ENCODE peak calls at places on chromosomes 13 and 19, in four cellular contexts. M is gastrocnemius medialis, G is stomach, T is breast epithelium. S is an unnamed sample. For H3K9me3 and H3K4me1, the result is how much of the 10 kb centered on the place peaks cover.

GRCh38 chr19:29510701-29511265 is 15.0 kb upstream of the VSTM2B start:
- DNase-seq in T (no peak), G (no peak), M (no peak), S (no peak)

GRCh38 chr13:39768962-39769361 is 113.5 kb downstream of the COG6 start:
- DNase-seq in M (no peak), T (no peak), G (no peak), S (no peak)

GRCh38 chr19:3969435-3970312 is 1.2 kb downstream of the DAPK3 start:
- DNase-seq in T (no peak), M (peak), G (peak), S (no peak)

GRCh38 chr19:55080915-55081772 is 5.5 kb downstream of the EPS8L1 start:
- DNase-seq in M (peak), T (peak), G (peak), S (peak)

GRCh38 chr13:23609414-23610186 is 39.4 kb downstream of the TNFRSF19 start:
- DNase-seq in G (no peak), M (peak), T (no peak), S (peak)

GRCh38 chr19:51994048-51994644 is 7.5 kb upstream of the ZNF350 start:
- DNase-seq in G (no peak), T (no peak), M (no peak), S (no peak)

GRCh38 chr13:72657379-72657778 is 70.0 kb downstream of the MZT1 start:
- DNase-seq in M (no peak), T (no peak), G (no peak), S (no peak)

GRCh38 chr19:54009440-54009839 is 18.0 kb downstream of the CACNG6 start:
- DNase-seq in M (no peak), G (no peak), T (no peak), S (no peak)

GRCh38 chr19:14775855-14776254 is 2.5 kb downstream of the ADGRE2 start:
- DNase-seq in T (peak), G (peak), M (no peak), S (no peak)

GRCh38 chr19:57687363-57688010 is 5.7 kb downstream of the ZNF551 start:
- DNase-seq in G (no peak), M (no peak), T (no peak), S (no peak)

GRCh38 chr19:57682226-57682766 is 519 bp downstream of the ZNF551 start:
- DNase-seq in G (no peak), M (no peak), T (no peak), S (no peak)

GRCh38 chr19:57688011-57688763 is 6.4 kb downstream of the ZNF551 start:
- DNase-seq in M (no peak), G (no peak), T (no peak), S (no peak)

GRCh38 chr19:57689750-57690149 is 8.0 kb downstream of the ZNF551 start:
- DNase-seq in G (no peak), M (no peak), T (peak), S (no peak)

GRCh38 chr19:57686727-57687126 is 5.0 kb downstream of the ZNF551 start:
- DNase-seq in T (no peak), G (no peak), M (no peak), S (no peak)
- H3K9me3 ChIP-seq in T (half or more), G (half or more), M (under half), S (under half)

DNA sequence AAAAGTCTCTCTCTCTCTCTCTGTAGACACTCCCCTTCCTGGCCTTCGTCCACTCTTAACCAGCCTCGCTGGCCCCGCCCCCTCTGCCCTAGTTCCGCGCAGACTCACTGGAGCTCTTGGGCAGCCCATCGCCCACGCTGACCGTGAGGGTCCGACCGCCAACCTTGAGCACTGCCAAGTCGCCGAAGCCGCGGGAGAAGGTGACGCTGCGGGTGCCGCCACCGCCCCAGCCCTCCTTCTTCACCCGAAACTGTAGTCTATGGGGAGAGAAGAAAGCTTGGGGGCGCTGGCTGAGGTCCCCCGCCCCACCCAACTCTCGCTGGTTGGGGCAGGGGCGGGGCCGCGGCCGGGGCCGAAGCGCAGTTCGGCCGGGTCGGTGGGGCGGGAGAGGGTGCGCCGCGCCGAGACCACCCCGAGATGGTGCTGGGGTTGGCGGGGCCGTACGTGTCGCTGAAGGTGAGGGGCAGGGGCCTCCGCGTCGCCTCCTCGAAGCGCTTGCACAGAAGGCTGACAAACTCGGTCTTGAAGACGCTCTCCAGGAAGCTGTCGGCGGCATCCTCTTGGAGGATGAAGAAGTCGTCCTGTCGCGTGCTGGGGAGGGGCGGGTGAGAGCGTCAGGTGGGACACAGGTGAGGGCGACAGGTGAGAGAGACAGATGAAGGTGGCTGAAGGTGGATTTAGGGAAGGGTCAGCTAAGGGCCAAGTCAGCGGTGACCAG is 12.5 kb upstream of the ZNF414 start:
- DNase-seq in M (peak), T (peak), G (peak), S (peak)
- H3K27ac ChIP-seq in M (peak), T (peak), G (peak), S (peak)

GRCh38 chr19:45782162-45782623 is at the start of gene DMPK:
- DNase-seq in M (peak), T (no peak), G (no peak), S (no peak)
- H3K4me1 ChIP-seq in M (under half), T (under half), G (half or more), S (under half)

DNA sequence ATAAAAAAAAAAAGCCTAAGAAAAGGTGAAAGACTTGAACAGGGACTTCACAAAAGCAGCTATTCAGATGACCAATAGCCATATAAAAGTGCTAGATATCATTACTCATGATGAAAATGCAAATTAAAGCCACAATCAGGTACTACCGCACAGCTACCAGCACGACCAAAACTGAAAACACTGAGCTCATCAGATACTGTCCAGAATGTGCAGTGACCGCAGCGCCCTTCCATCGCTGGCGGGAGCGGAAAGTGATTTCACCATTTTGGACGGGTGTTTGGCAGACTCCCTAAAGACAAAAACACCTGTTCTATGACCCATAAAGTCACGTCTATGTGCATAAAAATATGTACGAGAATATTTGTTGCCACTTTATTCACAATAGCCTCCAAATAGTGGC is 60.7 kb downstream of the SLC6A16 start:
- DNase-seq in G (no peak), T (no peak), M (no peak), S (no peak)
- H3K9me3 ChIP-seq in G (under half), T (under half), M (under half), S (under half)

DNA sequence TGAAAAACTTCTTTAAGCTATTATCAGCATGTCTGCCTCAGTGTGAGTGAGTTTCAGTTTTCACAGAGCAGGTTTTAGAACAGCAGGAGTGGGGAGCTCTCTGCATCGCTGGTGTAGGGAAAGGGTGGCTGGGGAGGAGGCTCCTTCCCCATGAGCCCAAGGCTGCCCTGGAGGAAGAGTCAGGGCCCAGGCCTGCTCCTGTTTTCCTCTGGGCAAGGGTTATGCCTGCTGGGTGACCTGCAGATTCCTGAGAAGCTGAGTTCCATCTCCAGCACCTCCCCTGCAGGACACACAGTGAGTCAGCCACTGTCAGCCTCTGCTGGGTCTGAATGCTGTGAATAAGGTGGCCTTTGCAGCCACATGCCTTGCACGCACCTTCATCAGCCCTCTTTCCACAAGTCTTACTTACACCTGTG is 186.5 kb upstream of the KL start:
- DNase-seq in G (no peak), M (no peak), T (no peak), S (no peak)
- H3K27ac ChIP-seq in G (no peak), M (no peak), T (peak), S (no peak)

GRCh38 chr19:44753932-44754742 is 5.6 kb downstream of the BCL3 start:
- DNase-seq in G (peak), M (peak), T (peak), S (peak)

GRCh38 chr19:44753619-44753931 is 5.1 kb downstream of the BCL3 start:
- DNase-seq in G (no peak), M (no peak), T (no peak), S (no peak)

GRCh38 chr19:44754743-44755066 is 6.2 kb downstream of the BCL3 start:
- DNase-seq in T (no peak), M (no peak), G (no peak), S (no peak)

GRCh38 chr19:44756089-44756562 is 7.6 kb downstream of the BCL3 start:
- DNase-seq in T (no peak), G (no peak), M (no peak), S (no peak)

DNA sequence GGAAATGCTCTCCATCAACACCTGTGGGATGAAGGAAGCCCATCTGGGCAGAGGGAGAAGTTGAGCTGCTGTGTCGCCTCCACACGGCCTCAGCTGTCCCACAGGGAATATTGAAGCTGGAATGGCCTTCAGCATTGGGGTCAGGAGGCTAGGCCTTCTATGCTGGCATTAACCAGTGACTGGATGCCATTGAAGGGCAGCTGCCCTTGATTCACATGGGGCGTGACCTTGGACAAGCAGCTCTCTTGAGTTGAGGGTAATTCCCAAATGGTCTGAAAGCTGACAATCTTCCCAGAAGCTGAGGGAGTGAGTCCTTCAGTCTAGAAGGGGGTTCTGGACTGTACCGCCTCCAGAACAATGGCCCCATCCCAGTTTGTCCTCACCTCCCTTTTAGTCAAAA is 6.7 kb downstream of the BCL3 start:
- DNase-seq in T (no peak), G (no peak), M (no peak), S (no peak)
- H3K4me1 ChIP-seq in T (under half), G (half or more), M (half or more), S (under half)

DNA sequence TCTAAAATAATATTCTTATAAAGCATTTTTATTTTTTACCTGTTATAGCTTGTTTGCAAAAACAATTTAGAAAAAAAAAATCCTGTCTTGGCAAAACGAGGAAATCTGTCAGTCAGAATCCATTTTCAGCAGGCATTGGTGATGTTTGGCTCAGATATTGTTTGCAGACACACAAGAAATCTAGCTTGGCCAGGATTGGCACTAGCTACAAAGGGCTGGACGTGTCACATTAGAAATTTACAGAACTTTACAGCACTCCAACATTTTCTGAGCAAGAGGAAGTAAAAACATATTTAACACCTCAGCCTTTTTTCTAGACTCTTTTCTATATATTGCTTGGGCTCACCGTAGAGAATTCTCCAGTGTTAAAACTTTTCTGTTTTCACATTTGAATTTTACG is 9.9 kb downstream of the ZNF91 start:
- DNase-seq in M (no peak), G (no peak), T (no peak), S (no peak)
- H3K9me3 ChIP-seq in M (under half), G (half or more), T (half or more), S (under half)

GRCh38 chr13:112994084-112994780 is 25.2 kb downstream of the MCF2L start:
- DNase-seq in G (no peak), M (no peak), T (no peak), S (no peak)

GRCh38 chr13:112995395-112996091 is 26.5 kb downstream of the MCF2L start:
- DNase-seq in M (no peak), T (no peak), G (peak), S (no peak)

GRCh38 chr13:112992931-112993700 is 24.1 kb downstream of the MCF2L start:
- DNase-seq in T (no peak), M (no peak), G (no peak), S (no peak)

GRCh38 chr13:112996671-112997091 is 27.7 kb downstream of the MCF2L start:
- DNase-seq in T (no peak), G (peak), M (no peak), S (no peak)

DNA sequence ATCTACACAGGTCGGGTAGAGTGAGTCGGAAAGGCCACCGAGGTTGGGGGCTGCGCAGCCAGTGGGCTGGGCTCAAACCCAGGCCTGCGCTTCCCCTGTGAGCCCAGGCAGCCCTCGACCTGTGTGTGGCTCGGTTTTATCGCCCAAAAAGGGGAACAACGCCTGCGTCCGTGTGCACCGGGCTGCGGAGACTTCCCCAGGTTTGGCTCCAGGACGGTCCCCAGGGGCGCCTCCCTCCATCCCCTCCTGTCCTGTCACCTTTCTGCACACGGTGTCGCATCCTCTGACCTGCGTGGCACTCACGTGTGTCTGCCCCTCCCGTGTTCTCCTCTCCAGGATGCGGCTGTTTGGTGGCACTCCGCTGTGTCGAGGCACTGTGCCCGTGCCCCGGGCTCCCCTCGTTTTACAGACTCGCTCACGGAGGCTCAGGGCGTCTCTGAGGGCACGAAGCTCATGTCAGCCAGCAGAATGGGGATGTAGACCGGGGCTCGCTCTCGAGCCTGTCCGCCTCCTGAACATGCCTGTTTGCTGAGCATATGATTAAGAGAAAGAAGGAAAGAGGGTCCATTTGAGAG is 25.9 kb downstream of the MCF2L start:
- DNase-seq in T (no peak), M (no peak), G (no peak), S (no peak)
- H3K27ac ChIP-seq in T (no peak), M (no peak), G (no peak), S (no peak)